ENCODE peak calls at places on chromosome 1, in ten cellular contexts. One of them, this sample, is unnamed.

GRCh38 chr1:54926955-54927354 is 40.0 kb upstream of the DHCR24 start:
- DNase-seq in RPMI7951: no peak
- DNase-seq in tibial artery: no peak
- DNase-seq in AG09309: no peak
- DNase-seq in SHP77: no peak
- DNase-seq in NCI-H774: peak
- DNase-seq in OCI-LY7: no peak
- DNase-seq in PC-3: peak
- DNase-seq in stimulated activated CD4-positive, alpha-beta T cell treated with anti-CD3 and anti-CD28 coated beads, Interleukin-2, amount 100 ng/mL, for 24 hours: no peak
- DNase-seq in SJSA1: no peak
- DNase-seq in this sample: no peak

GRCh38 chr1:171470726-171471125 is 14.6 kb upstream of the PRRC2C start:
- DNase-seq in AG09309: no peak
- DNase-seq in tibial artery: no peak
- DNase-seq in stimulated activated CD4-positive, alpha-beta T cell treated with anti-CD3 and anti-CD28 coated beads, Interleukin-2, amount 100 ng/mL, for 24 hours: no peak
- DNase-seq in SJSA1: no peak
- DNase-seq in PC-3: no peak
- DNase-seq in SHP77: no peak
- DNase-seq in RPMI7951: no peak
- DNase-seq in OCI-LY7: no peak
- DNase-seq in NCI-H774: no peak
- DNase-seq in this sample: no peak

GRCh38 chr1:162412002-162412401 is at the start of gene SH2D1B:
- DNase-seq in RPMI7951: peak
- DNase-seq in SHP77: no peak
- DNase-seq in AG09309: no peak
- DNase-seq in SJSA1: no peak
- DNase-seq in OCI-LY7: no peak
- DNase-seq in tibial artery: no peak
- DNase-seq in PC-3: peak
- DNase-seq in stimulated activated CD4-positive, alpha-beta T cell treated with anti-CD3 and anti-CD28 coated beads, Interleukin-2, amount 100 ng/mL, for 24 hours: no peak
- DNase-seq in NCI-H774: no peak
- DNase-seq in this sample: no peak

GRCh38 chr1:117673405-117673804 is 67.6 kb downstream of the TENT5C start:
- DNase-seq in SJSA1: peak
- DNase-seq in AG09309: peak
- DNase-seq in tibial artery: no peak
- DNase-seq in OCI-LY7: no peak
- DNase-seq in RPMI7951: peak
- DNase-seq in SHP77: no peak
- DNase-seq in stimulated activated CD4-positive, alpha-beta T cell treated with anti-CD3 and anti-CD28 coated beads, Interleukin-2, amount 100 ng/mL, for 24 hours: no peak
- DNase-seq in NCI-H774: no peak
- DNase-seq in PC-3: peak
- DNase-seq in this sample: no peak

GRCh38 chr1:46539968-46540367 is 11.5 kb downstream of the KNCN start:
- DNase-seq in AG09309: no peak
- DNase-seq in stimulated activated CD4-positive, alpha-beta T cell treated with anti-CD3 and anti-CD28 coated beads, Interleukin-2, amount 100 ng/mL, for 24 hours: no peak
- DNase-seq in OCI-LY7: no peak
- DNase-seq in NCI-H774: no peak
- DNase-seq in SHP77: no peak
- DNase-seq in SJSA1: no peak
- DNase-seq in PC-3: peak
- DNase-seq in tibial artery: no peak
- DNase-seq in RPMI7951: peak
- DNase-seq in this sample: peak

GRCh38 chr1:10867138-10867721 is 70.8 kb upstream of the CASZ1 start:
- DNase-seq in AG09309: no peak
- DNase-seq in NCI-H774: peak
- DNase-seq in SJSA1: peak
- DNase-seq in tibial artery: peak
- DNase-seq in SHP77: peak
- DNase-seq in PC-3: peak
- DNase-seq in stimulated activated CD4-positive, alpha-beta T cell treated with anti-CD3 and anti-CD28 coated beads, Interleukin-2, amount 100 ng/mL, for 24 hours: peak
- DNase-seq in RPMI7951: peak
- DNase-seq in OCI-LY7: peak
- DNase-seq in this sample: peak

GRCh38 chr1:194629011-194629410 is 1442.6 kb upstream of the B3GALT2 start:
- DNase-seq in SJSA1: no peak
- DNase-seq in AG09309: no peak
- DNase-seq in tibial artery: no peak
- DNase-seq in RPMI7951: no peak
- DNase-seq in OCI-LY7: no peak
- DNase-seq in PC-3: no peak
- DNase-seq in SHP77: no peak
- DNase-seq in NCI-H774: no peak
- DNase-seq in stimulated activated CD4-positive, alpha-beta T cell treated with anti-CD3 and anti-CD28 coated beads, Interleukin-2, amount 100 ng/mL, for 24 hours: no peak
- DNase-seq in this sample: no peak

GRCh38 chr1:236534164-236534651 is 10.4 kb downstream of the LGALS8 start:
- DNase-seq in PC-3: peak
- DNase-seq in stimulated activated CD4-positive, alpha-beta T cell treated with anti-CD3 and anti-CD28 coated beads, Interleukin-2, amount 100 ng/mL, for 24 hours: peak
- DNase-seq in tibial artery: no peak
- DNase-seq in RPMI7951: peak
- DNase-seq in NCI-H774: no peak
- DNase-seq in OCI-LY7: no peak
- DNase-seq in SHP77: no peak
- DNase-seq in AG09309: peak
- DNase-seq in SJSA1: peak
- DNase-seq in this sample: no peak

GRCh38 chr1:78334952-78335351 is 155.8 kb upstream of the PTGFR start:
- DNase-seq in PC-3: no peak
- DNase-seq in RPMI7951: peak
- DNase-seq in NCI-H774: no peak
- DNase-seq in OCI-LY7: no peak
- DNase-seq in AG09309: no peak
- DNase-seq in tibial artery: peak
- DNase-seq in SHP77: no peak
- DNase-seq in SJSA1: no peak
- DNase-seq in stimulated activated CD4-positive, alpha-beta T cell treated with anti-CD3 and anti-CD28 coated beads, Interleukin-2, amount 100 ng/mL, for 24 hours: no peak
- DNase-seq in this sample: no peak

GRCh38 chr1:231553320-231553719 is 24.9 kb downstream of the TSNAX start:
- DNase-seq in SJSA1: no peak
- DNase-seq in PC-3: no peak
- DNase-seq in OCI-LY7: no peak
- DNase-seq in SHP77: no peak
- DNase-seq in tibial artery: no peak
- DNase-seq in NCI-H774: no peak
- DNase-seq in AG09309: no peak
- DNase-seq in RPMI7951: no peak
- DNase-seq in stimulated activated CD4-positive, alpha-beta T cell treated with anti-CD3 and anti-CD28 coated beads, Interleukin-2, amount 100 ng/mL, for 24 hours: no peak
- DNase-seq in this sample: no peak

GRCh38 chr1:36831171-36831810 is 203.0 kb downstream of the GRIK3 start:
- DNase-seq in PC-3: no peak
- DNase-seq in RPMI7951: no peak
- DNase-seq in AG09309: no peak
- DNase-seq in SJSA1: no peak
- DNase-seq in NCI-H774: no peak
- DNase-seq in SHP77: peak
- DNase-seq in tibial artery: no peak
- DNase-seq in stimulated activated CD4-positive, alpha-beta T cell treated with anti-CD3 and anti-CD28 coated beads, Interleukin-2, amount 100 ng/mL, for 24 hours: no peak
- DNase-seq in OCI-LY7: peak
- DNase-seq in this sample: no peak

GRCh38 chr1:211326528-211327340 is at the start of gene TRAF5:
- DNase-seq in AG09309: no peak
- DNase-seq in RPMI7951: peak
- DNase-seq in SHP77: peak
- DNase-seq in NCI-H774: peak
- DNase-seq in PC-3: peak
- DNase-seq in tibial artery: peak
- DNase-seq in stimulated activated CD4-positive, alpha-beta T cell treated with anti-CD3 and anti-CD28 coated beads, Interleukin-2, amount 100 ng/mL, for 24 hours: peak
- DNase-seq in SJSA1: peak
- DNase-seq in OCI-LY7: peak
- DNase-seq in this sample: no peak

GRCh38 chr1:223837687-223838086 is 8.1 kb downstream of the TP53BP2 start:
- DNase-seq in tibial artery: no peak
- DNase-seq in RPMI7951: no peak
- DNase-seq in PC-3: no peak
- DNase-seq in SHP77: no peak
- DNase-seq in SJSA1: no peak
- DNase-seq in stimulated activated CD4-positive, alpha-beta T cell treated with anti-CD3 and anti-CD28 coated beads, Interleukin-2, amount 100 ng/mL, for 24 hours: no peak
- DNase-seq in NCI-H774: no peak
- DNase-seq in OCI-LY7: no peak
- DNase-seq in AG09309: no peak
- DNase-seq in this sample: no peak

GRCh38 chr1:43563779-43564616 is 33.3 kb downstream of the PTPRF start:
- DNase-seq in NCI-H774: no peak
- DNase-seq in SHP77: no peak
- DNase-seq in SJSA1: no peak
- DNase-seq in RPMI7951: no peak
- DNase-seq in stimulated activated CD4-positive, alpha-beta T cell treated with anti-CD3 and anti-CD28 coated beads, Interleukin-2, amount 100 ng/mL, for 24 hours: no peak
- DNase-seq in PC-3: no peak
- DNase-seq in tibial artery: no peak
- DNase-seq in OCI-LY7: no peak
- DNase-seq in AG09309: no peak
- DNase-seq in this sample: peak

GRCh38 chr1:3483801-3484444 is 29.5 kb downstream of the ARHGEF16 start:
- DNase-seq in stimulated activated CD4-positive, alpha-beta T cell treated with anti-CD3 and anti-CD28 coated beads, Interleukin-2, amount 100 ng/mL, for 24 hours: peak
- DNase-seq in PC-3: peak
- DNase-seq in AG09309: no peak
- DNase-seq in tibial artery: no peak
- DNase-seq in SHP77: no peak
- DNase-seq in SJSA1: peak
- DNase-seq in RPMI7951: no peak
- DNase-seq in OCI-LY7: peak
- DNase-seq in NCI-H774: no peak
- DNase-seq in this sample: no peak

GRCh38 chr1:37471345-37472231 is 2.8 kb upstream of the ZC3H12A start:
- DNase-seq in NCI-H774: peak
- DNase-seq in stimulated activated CD4-positive, alpha-beta T cell treated with anti-CD3 and anti-CD28 coated beads, Interleukin-2, amount 100 ng/mL, for 24 hours: no peak
- DNase-seq in OCI-LY7: no peak
- DNase-seq in RPMI7951: peak
- DNase-seq in SJSA1: peak
- DNase-seq in AG09309: peak
- DNase-seq in PC-3: peak
- DNase-seq in SHP77: peak
- DNase-seq in tibial artery: peak
- DNase-seq in this sample: peak

GRCh38 chr1:53080041-53080440 is 18.0 kb downstream of the PODN start:
- DNase-seq in AG09309: no peak
- DNase-seq in RPMI7951: no peak
- DNase-seq in SJSA1: no peak
- DNase-seq in PC-3: no peak
- DNase-seq in SHP77: no peak
- DNase-seq in OCI-LY7: no peak
- DNase-seq in stimulated activated CD4-positive, alpha-beta T cell treated with anti-CD3 and anti-CD28 coated beads, Interleukin-2, amount 100 ng/mL, for 24 hours: no peak
- DNase-seq in tibial artery: no peak
- DNase-seq in NCI-H774: no peak
- DNase-seq in this sample: no peak

GRCh38 chr1:61506231-61506630 is 218.7 kb downstream of the TM2D1 start:
- DNase-seq in stimulated activated CD4-positive, alpha-beta T cell treated with anti-CD3 and anti-CD28 coated beads, Interleukin-2, amount 100 ng/mL, for 24 hours: no peak
- DNase-seq in OCI-LY7: no peak
- DNase-seq in SHP77: no peak
- DNase-seq in PC-3: no peak
- DNase-seq in RPMI7951: no peak
- DNase-seq in AG09309: no peak
- DNase-seq in NCI-H774: no peak
- DNase-seq in SJSA1: no peak
- DNase-seq in tibial artery: no peak
- DNase-seq in this sample: no peak

GRCh38 chr1:102434421-102434820 is 437.7 kb upstream of the OLFM3 start:
- DNase-seq in SJSA1: peak
- DNase-seq in NCI-H774: no peak
- DNase-seq in AG09309: no peak
- DNase-seq in PC-3: peak
- DNase-seq in stimulated activated CD4-positive, alpha-beta T cell treated with anti-CD3 and anti-CD28 coated beads, Interleukin-2, amount 100 ng/mL, for 24 hours: peak
- DNase-seq in SHP77: peak
- DNase-seq in tibial artery: no peak
- DNase-seq in RPMI7951: peak
- DNase-seq in OCI-LY7: peak
- DNase-seq in this sample: no peak

GRCh38 chr1:117244306-117244705 is 33.6 kb upstream of the VTCN1 start:
- DNase-seq in SHP77: no peak
- DNase-seq in PC-3: no peak
- DNase-seq in NCI-H774: no peak
- DNase-seq in stimulated activated CD4-positive, alpha-beta T cell treated with anti-CD3 and anti-CD28 coated beads, Interleukin-2, amount 100 ng/mL, for 24 hours: no peak
- DNase-seq in AG09309: no peak
- DNase-seq in tibial artery: no peak
- DNase-seq in OCI-LY7: no peak
- DNase-seq in RPMI7951: no peak
- DNase-seq in SJSA1: no peak
- DNase-seq in this sample: no peak

GRCh38 chr1:168362991-168363390 is 82.3 kb downstream of the TBX19 start:
- DNase-seq in tibial artery: no peak
- DNase-seq in NCI-H774: no peak
- DNase-seq in SJSA1: no peak
- DNase-seq in SHP77: no peak
- DNase-seq in OCI-LY7: no peak
- DNase-seq in PC-3: no peak
- DNase-seq in AG09309: no peak
- DNase-seq in RPMI7951: peak
- DNase-seq in stimulated activated CD4-positive, alpha-beta T cell treated with anti-CD3 and anti-CD28 coated beads, Interleukin-2, amount 100 ng/mL, for 24 hours: peak
- DNase-seq in this sample: no peak

GRCh38 chr1:172588296-172589291 is 55.6 kb downstream of the SUCO start:
- DNase-seq in PC-3: peak
- DNase-seq in stimulated activated CD4-positive, alpha-beta T cell treated with anti-CD3 and anti-CD28 coated beads, Interleukin-2, amount 100 ng/mL, for 24 hours: peak
- DNase-seq in RPMI7951: peak
- DNase-seq in NCI-H774: no peak
- DNase-seq in tibial artery: no peak
- DNase-seq in AG09309: peak
- DNase-seq in SHP77: no peak
- DNase-seq in SJSA1: peak
- DNase-seq in OCI-LY7: no peak
- DNase-seq in this sample: peak

GRCh38 chr1:225943582-225943981 is 2.6 kb upstream of the LEFTY2 start:
- DNase-seq in SJSA1: no peak
- DNase-seq in OCI-LY7: no peak
- DNase-seq in stimulated activated CD4-positive, alpha-beta T cell treated with anti-CD3 and anti-CD28 coated beads, Interleukin-2, amount 100 ng/mL, for 24 hours: no peak
- DNase-seq in PC-3: no peak
- DNase-seq in AG09309: no peak
- DNase-seq in tibial artery: no peak
- DNase-seq in RPMI7951: no peak
- DNase-seq in NCI-H774: no peak
- DNase-seq in SHP77: no peak
- DNase-seq in this sample: no peak

GRCh38 chr1:11039351-11040104 is 7.5 kb downstream of the MASP2 start:
- DNase-seq in NCI-H774: no peak
- DNase-seq in SJSA1: no peak
- DNase-seq in SHP77: no peak
- DNase-seq in stimulated activated CD4-positive, alpha-beta T cell treated with anti-CD3 and anti-CD28 coated beads, Interleukin-2, amount 100 ng/mL, for 24 hours: no peak
- DNase-seq in AG09309: no peak
- DNase-seq in OCI-LY7: no peak
- DNase-seq in PC-3: no peak
- DNase-seq in tibial artery: no peak
- DNase-seq in RPMI7951: no peak
- DNase-seq in this sample: no peak

GRCh38 chr1:44423706-44424546 is 18.9 kb downstream of the RNF220 start:
- DNase-seq in PC-3: peak
- DNase-seq in stimulated activated CD4-positive, alpha-beta T cell treated with anti-CD3 and anti-CD28 coated beads, Interleukin-2, amount 100 ng/mL, for 24 hours: no peak
- DNase-seq in AG09309: peak
- DNase-seq in tibial artery: peak
- DNase-seq in OCI-LY7: no peak
- DNase-seq in RPMI7951: peak
- DNase-seq in SHP77: no peak
- DNase-seq in NCI-H774: no peak
- DNase-seq in SJSA1: no peak
- DNase-seq in this sample: no peak

GRCh38 chr1:172429324-172430127 is 9.0 kb downstream of the C1orf105 start:
- DNase-seq in stimulated activated CD4-positive, alpha-beta T cell treated with anti-CD3 and anti-CD28 coated beads, Interleukin-2, amount 100 ng/mL, for 24 hours: no peak
- DNase-seq in SHP77: peak
- DNase-seq in AG09309: peak
- DNase-seq in SJSA1: peak
- DNase-seq in PC-3: peak
- DNase-seq in RPMI7951: peak
- DNase-seq in tibial artery: peak
- DNase-seq in OCI-LY7: peak
- DNase-seq in NCI-H774: peak
- DNase-seq in this sample: peak

GRCh38 chr1:77976433-77977076 is 2.3 kb downstream of the FUBP1 start:
- DNase-seq in SHP77: no peak
- DNase-seq in tibial artery: no peak
- DNase-seq in NCI-H774: no peak
- DNase-seq in RPMI7951: no peak
- DNase-seq in PC-3: peak
- DNase-seq in OCI-LY7: no peak
- DNase-seq in stimulated activated CD4-positive, alpha-beta T cell treated with anti-CD3 and anti-CD28 coated beads, Interleukin-2, amount 100 ng/mL, for 24 hours: no peak
- DNase-seq in SJSA1: no peak
- DNase-seq in AG09309: no peak
- DNase-seq in this sample: no peak

GRCh38 chr1:243421784-243422183 is 165.9 kb downstream of the SDCCAG8 start:
- DNase-seq in OCI-LY7: no peak
- DNase-seq in SJSA1: peak
- DNase-seq in NCI-H774: peak
- DNase-seq in RPMI7951: peak
- DNase-seq in tibial artery: no peak
- DNase-seq in PC-3: peak
- DNase-seq in AG09309: peak
- DNase-seq in stimulated activated CD4-positive, alpha-beta T cell treated with anti-CD3 and anti-CD28 coated beads, Interleukin-2, amount 100 ng/mL, for 24 hours: peak
- DNase-seq in SHP77: peak
- DNase-seq in this sample: peak